ENCODE peak calls at places on chromosomes 3 and 15, in five cellular contexts. C is K562, U is HepG2, Z is GM12878, A is SK-N-SH. X is an unnamed sample.

GRCh38 chr3:23712656-23713559 is 92.8 kb upstream of the UBE2E1 start:
- DNase-seq in A (peak), C (no peak), Z (no peak), U (no peak), X (no peak)

GRCh38 chr3:125141596-125142417 is 70.7 kb downstream of the SLC12A8 start:
- DNase-seq in C (no peak), U (no peak), A (peak), Z (no peak), X (peak)

GRCh38 chr3:183555541-183556081 is at the start of gene KLHL6:
- DNase-seq in Z (peak), U (no peak), A (no peak), C (no peak), X (no peak)

GRCh38 chr3:52023860-52024764 is 28.4 kb upstream of the RPL29 start:
- DNase-seq in C (no peak), A (no peak), Z (peak), U (no peak), X (no peak)

GRCh38 chr3:126087552-126088175 is 3.7 kb upstream of the SLC41A3 start:
- DNase-seq in Z (no peak), C (no peak), A (no peak), U (no peak), X (no peak)

GRCh38 chr3:12115846-12116245 is 42.9 kb downstream of the TIMP4 start:
- DNase-seq in U (no peak), C (no peak), A (no peak), Z (no peak), X (no peak)

GRCh38 chr3:160676547-160677303 is at the start of gene ARL14:
- DNase-seq in Z (no peak), U (peak), A (no peak), C (no peak), X (no peak)

GRCh38 chr3:12455740-12456139 is 28.5 kb upstream of the TSEN2 start:
- DNase-seq in A (no peak), Z (no peak), C (no peak), U (no peak), X (no peak)

GRCh38 chr3:59774613-59775012 is 724.8 kb upstream of the CFAP20DC start:
- DNase-seq in Z (no peak), A (no peak), C (no peak), U (no peak), X (no peak)

GRCh38 chr3:186790261-186790981 is 7.0 kb downstream of the EIF4A2 start:
- DNase-seq in C (no peak), Z (no peak), A (no peak), U (peak), X (peak)

GRCh38 chr3:51385621-51386091 is 565 bp downstream of the MANF start:
- DNase-seq in C (no peak), U (no peak), A (no peak), Z (no peak), X (no peak)

GRCh38 chr15:28989239-28989830 is 103.6 kb downstream of the APBA2 start:
- DNase-seq in A (peak), Z (no peak), U (no peak), C (peak), X (no peak)

GRCh38 chr3:50183755-50184154 is 7.7 kb upstream of the GNAT1 start:
- DNase-seq in C (no peak), U (no peak), Z (no peak), A (no peak), X (no peak)

GRCh38 chr3:30602946-30603345 is 3.5 kb upstream of the TGFBR2 start:
- DNase-seq in Z (no peak), U (no peak), C (no peak), A (no peak), X (peak)

GRCh38 chr15:64412216-64412615 is 24.6 kb downstream of the TRIP4 start:
- DNase-seq in A (no peak), C (no peak), U (no peak), Z (no peak), X (no peak)

GRCh38 chr15:96093063-96093462 is 237.4 kb upstream of the NR2F2 start:
- DNase-seq in A (no peak), Z (no peak), C (no peak), U (no peak), X (no peak)

GRCh38 chr15:63003836-63004610 is 38.5 kb upstream of the TPM1 start:
- DNase-seq in Z (no peak), U (no peak), A (no peak), C (no peak), X (no peak)

GRCh38 chr3:164515256-164515655 is 563.0 kb downstream of the SI start:
- DNase-seq in A (no peak), Z (no peak), C (no peak), U (no peak), X (no peak)

GRCh38 chr3:172987268-172987667 is 153.8 kb downstream of the SPATA16 start:
- DNase-seq in U (peak), C (peak), Z (no peak), A (no peak), X (no peak)

GRCh38 chr3:57992430-57993213 is 15.6 kb upstream of the FLNB start:
- DNase-seq in U (peak), Z (no peak), A (no peak), C (no peak), X (no peak)

GRCh38 chr15:38587214-38587613 is 22.6 kb upstream of the RASGRP1 start:
- DNase-seq in C (no peak), Z (no peak), A (no peak), U (no peak), X (no peak)

GRCh38 chr3:20482350-20482749 is 296.3 kb upstream of the SGO1 start:
- DNase-seq in A (no peak), Z (no peak), C (no peak), U (no peak), X (no peak)

GRCh38 chr3:57227930-57228733 is 603 bp downstream of the APPL1 start:
- DNase-seq in U (no peak), Z (no peak), A (peak), C (peak), X (peak)

GRCh38 chr15:23823508-23823907 is 136.4 kb upstream of the NDN start:
- DNase-seq in U (peak), C (no peak), A (no peak), Z (no peak), X (peak)

GRCh38 chr3:30282052-30282708 is 324.2 kb upstream of the TGFBR2 start:
- DNase-seq in A (no peak), Z (no peak), U (peak), C (no peak), X (no peak)

GRCh38 chr3:11385908-11386307 is 113.7 kb downstream of the ATG7 start:
- DNase-seq in Z (no peak), C (no peak), U (no peak), A (no peak), X (no peak)

GRCh38 chr15:82146990-82147461 is 101.2 kb upstream of the MEX3B start:
- DNase-seq in Z (no peak), A (no peak), C (peak), U (peak), X (no peak)

GRCh38 chr3:195187609-195188529 is 83.1 kb downstream of the XXYLT1 start:
- DNase-seq in Z (no peak), U (no peak), A (no peak), C (no peak), X (no peak)

GRCh38 chr3:46929324-46929723 is 47.2 kb downstream of the CCDC12 start:
- DNase-seq in Z (no peak), C (no peak), U (no peak), A (no peak), X (no peak)

GRCh38 chr3:148880681-148881080 is 15.6 kb downstream of the CPA3 start:
- DNase-seq in C (no peak), Z (no peak), A (peak), U (peak), X (peak)

GRCh38 chr15:101378879-101379278 is 83.8 kb upstream of the SNRPA1 start:
- DNase-seq in A (no peak), Z (no peak), C (no peak), U (no peak), X (no peak)

GRCh38 chr3:145088917-145089316 is 1072.1 kb downstream of the PLOD2 start:
- DNase-seq in A (no peak), Z (no peak), C (no peak), U (no peak), X (no peak)

DNA sequence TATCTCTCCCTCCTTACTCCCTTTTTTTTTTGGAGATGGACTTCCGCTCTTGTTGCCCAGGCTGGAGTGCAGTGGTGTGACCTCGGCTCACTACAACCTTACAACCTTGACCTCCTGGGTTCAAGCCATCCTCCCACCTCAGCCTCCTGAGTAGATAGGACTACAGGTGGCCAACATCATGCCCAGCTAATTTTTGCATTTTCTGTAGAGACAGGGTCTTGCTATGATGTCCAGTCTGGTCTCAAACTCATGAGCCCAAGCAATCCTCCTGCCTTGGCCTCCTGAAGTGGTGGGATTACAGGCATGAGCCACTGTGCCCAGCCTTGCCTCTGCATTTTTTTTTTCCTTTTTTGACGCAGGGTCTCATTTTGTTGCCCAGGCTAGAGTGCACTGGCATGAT is 17.1 kb downstream of the STAG1 start:
- DNase-seq in A (no peak), C (no peak), Z (no peak), U (no peak), X (no peak)
- TF ChIP-seq GABPA in A (no peak), C (no peak), Z (no peak), U (no peak), X (no peak)

GRCh38 chr15:74957301-74958035 is 896 bp upstream of the RPP25 start:
- DNase-seq in A (no peak), U (no peak), C (no peak), Z (no peak), X (no peak)
- TF ChIP-seq REST in A (no peak), U (no peak), C (no peak), Z (no peak), X (no peak)

DNA sequence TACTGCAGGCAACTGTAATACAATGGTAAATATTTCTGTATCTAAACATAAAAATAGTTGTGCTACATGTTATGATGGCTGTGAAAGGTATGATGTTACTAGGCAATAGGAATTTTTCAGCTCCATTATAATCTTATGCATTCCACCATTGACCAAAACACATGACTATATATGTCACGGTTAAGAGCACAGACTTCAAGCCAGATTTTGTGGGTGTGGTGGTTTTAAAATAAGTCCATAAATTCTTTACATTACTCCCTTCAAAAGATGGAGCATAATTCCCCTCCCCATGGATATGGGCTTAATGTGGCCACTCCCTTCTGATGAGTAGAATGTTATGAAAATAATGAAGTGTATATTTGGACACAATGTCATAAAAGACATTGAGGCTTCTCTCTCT is 88.4 kb upstream of the TBC1D5 start:
- DNase-seq in C (no peak), U (no peak), Z (no peak), A (no peak), X (no peak)
- TF ChIP-seq GABPA in C (no peak), U (no peak), Z (no peak), A (no peak), X (no peak)

GRCh38 chr3:8538904-8539303 is 37.3 kb downstream of the LMCD1 start:
- DNase-seq in A (no peak), Z (no peak), C (no peak), U (peak), X (no peak)

GRCh38 chr3:8542190-8542980 is 40.8 kb downstream of the LMCD1 start:
- DNase-seq in Z (no peak), A (no peak), U (no peak), C (no peak), X (no peak)

GRCh38 chr3:8541486-8541885 is 39.9 kb downstream of the LMCD1 start:
- DNase-seq in C (no peak), U (no peak), A (no peak), Z (no peak), X (no peak)

GRCh38 chr3:8539419-8539818 is 37.8 kb downstream of the LMCD1 start:
- DNase-seq in C (no peak), Z (no peak), A (no peak), U (no peak), X (no peak)

GRCh38 chr3:8540456-8540855 is 38.8 kb downstream of the LMCD1 start:
- DNase-seq in A (no peak), C (no peak), Z (no peak), U (no peak), X (no peak)
- TF ChIP-seq REST in A (no peak), C (no peak), Z (no peak), U (no peak), X (no peak)

X was measured in HL-60.